ENCODE peak calls at places on chromosome 13, in five cellular contexts. W, G, R, S and B are unnamed samples.

GRCh38 chr13:73496711-73497110 is 437.9 kb downstream of the KLF5 start:
- DNase-seq in R (peak; percentile 66), G (no peak), W (peak; percentile 61), S (no peak), B (no peak)

GRCh38 chr13:42880241-42880640 is 98.9 kb downstream of the FAM216B start:
- DNase-seq in R (no peak), G (no peak), W (no peak), S (no peak), B (no peak)

GRCh38 chr13:42354246-42355117 is 82.5 kb downstream of the AKAP11 start:
- DNase-seq in G (no peak), S (no peak), R (no peak), W (peak; percentile 43), B (no peak)

GRCh38 chr13:42525035-42525504 is 48.9 kb upstream of the TNFSF11 start:
- DNase-seq in W (peak; percentile 83), G (no peak), S (no peak), R (peak; percentile 74), B (no peak)

GRCh38 chr13:57666554-57666953 is 35.0 kb downstream of the PCDH17 start:
- DNase-seq in G (no peak), R (no peak), W (no peak), S (no peak), B (no peak)

GRCh38 chr13:33283195-33283910 is 2.2 kb downstream of the STARD13 start:
- DNase-seq in S (no peak), W (no peak), G (no peak), R (no peak), B (no peak)

GRCh38 chr13:40518481-40518882 is 148.0 kb downstream of the FOXO1 start:
- DNase-seq in R (peak; percentile 62), S (no peak), W (no peak), G (no peak), B (no peak)

GRCh38 chr13:96821381-96821780 is 172.9 kb downstream of the OXGR1 start:
- DNase-seq in S (no peak), W (peak; percentile 9), R (no peak), G (no peak), B (no peak)

GRCh38 chr13:37701306-37701705 is 102.7 kb upstream of the POSTN start:
- DNase-seq in G (no peak), S (no peak), W (no peak), R (no peak), B (no peak)

GRCh38 chr13:40986328-40986856 is 32.7 kb downstream of the ELF1 start:
- DNase-seq in G (no peak), W (peak; percentile 71), R (no peak), S (no peak), B (no peak)

GRCh38 chr13:31236211-31236786 is 36.5 kb downstream of the B3GLCT start:
- DNase-seq in G (no peak), W (peak; percentile 51), S (no peak), R (no peak), B (peak; percentile 57)

GRCh38 chr13:47374741-47375140 is 477.9 kb upstream of the HTR2A start:
- DNase-seq in R (no peak), G (no peak), S (no peak), W (no peak), B (no peak)

GRCh38 chr13:44221657-44222056 is 152.0 kb upstream of the SERP2 start:
- DNase-seq in G (no peak), W (no peak), S (no peak), R (no peak), B (no peak)

GRCh38 chr13:32340917-32341316 is 25.6 kb downstream of the BRCA2 start:
- DNase-seq in R (no peak), W (no peak), G (no peak), S (no peak), B (no peak)

GRCh38 chr13:98174995-98175394 is 2.1 kb downstream of the RNF113B start:
- DNase-seq in S (no peak), W (no peak), R (no peak), G (no peak), B (no peak)

GRCh38 chr13:24267801-24268200 is 41.6 kb upstream of the C1QTNF9 start:
- DNase-seq in W (no peak), G (no peak), S (no peak), R (no peak), B (no peak)
- H3K4me3 ChIP-seq in W (no peak overlapping the region), G (peak overlapping the region; percentile 31), S (no peak overlapping the region), R (no peak overlapping the region), B (no peak overlapping the region)

GRCh38 chr13:112904436-112904960 is 64.5 kb upstream of the MCF2L start:
- DNase-seq in W (no peak), R (no peak), G (no peak), S (no peak), B (no peak)

GRCh38 chr13:112902669-112903068 is 66.3 kb upstream of the MCF2L start:
- DNase-seq in W (no peak), G (no peak), R (no peak), S (no peak), B (peak; percentile 68)

GRCh38 chr13:112903071-112903577 is 65.9 kb upstream of the MCF2L start:
- DNase-seq in S (no peak), R (no peak), W (no peak), G (no peak), B (peak; percentile 35)

GRCh38 chr13:112905086-112905485 is 63.9 kb upstream of the MCF2L start:
- DNase-seq in G (no peak), R (no peak), S (no peak), W (no peak), B (no peak)

GRCh38 chr13:112903606-112904195 is 65.3 kb upstream of the MCF2L start:
- DNase-seq in R (no peak), W (no peak), G (no peak), S (no peak), B (peak; percentile 19)
- H3K27me3 ChIP-seq in R (peaks cover 98% of the 10 kb centered on the region), W (no peaks in the 10 kb centered on the region), G (peaks cover 3% of the 10 kb centered on the region), S (peaks cover 39% of the 10 kb centered on the region), B (no peaks in the 10 kb centered on the region)

GRCh38 chr13:113220877-113221276 is 11.5 kb downstream of the CUL4A start:
- DNase-seq in R (no peak), G (peak; percentile 44), S (no peak), W (no peak), B (peak; percentile 70)

GRCh38 chr13:113220141-113220598 is 10.8 kb downstream of the CUL4A start:
- DNase-seq in S (peak; percentile 66), W (no peak), G (peak; percentile 47), R (no peak), B (no peak)

GRCh38 chr13:113225515-113225914 is 16.1 kb downstream of the CUL4A start:
- DNase-seq in G (no peak), R (no peak), W (no peak), S (no peak), B (no peak)

GRCh38 chr13:113226873-113227272 is 17.5 kb downstream of the CUL4A start:
- DNase-seq in R (no peak), G (no peak), S (no peak), W (no peak), B (no peak)

DNA sequence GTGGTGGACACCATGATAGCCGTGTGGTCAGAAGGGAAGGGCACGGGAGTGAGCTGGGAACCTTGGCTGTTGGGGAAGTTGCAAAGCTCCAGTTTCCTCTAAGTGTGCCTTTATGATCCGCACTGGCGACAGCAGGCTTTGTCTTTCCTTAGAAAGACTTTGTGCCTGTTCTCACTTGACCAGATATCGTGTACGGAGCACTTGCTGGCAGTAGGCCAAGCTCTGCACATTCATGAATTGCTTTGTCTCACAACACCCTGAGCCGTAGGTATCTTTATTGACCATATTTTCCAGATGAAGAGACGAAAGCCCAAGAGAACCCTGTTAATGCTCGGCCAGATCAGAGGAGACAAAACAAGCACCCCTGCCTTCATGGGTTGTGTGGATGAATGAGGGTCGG is 15.1 kb downstream of the CUL4A start:
- DNase-seq in S (no peak), R (no peak), W (no peak), G (no peak), B (no peak)
- H3K36me3 ChIP-seq in S (peaks cover 88% of the 10 kb centered on the region), R (peaks cover 28% of the 10 kb centered on the region), W (peaks cover 3% of the 10 kb centered on the region), G (peaks cover 6% of the 10 kb centered on the region), B (peaks cover 50% of the 10 kb centered on the region)

GRCh38 chr13:99657848-99658265 is 156.6 kb downstream of the TM9SF2 start:
- DNase-seq in W (no peak), S (no peak), R (no peak), G (peak; percentile 55), B (peak; percentile 67)
- H3K4me3 ChIP-seq in W (no peak overlapping the region), S (no peak overlapping the region), R (no peak overlapping the region), G (peak overlapping the region; percentile 60), B (peak overlapping the region; percentile 22)

DNA sequence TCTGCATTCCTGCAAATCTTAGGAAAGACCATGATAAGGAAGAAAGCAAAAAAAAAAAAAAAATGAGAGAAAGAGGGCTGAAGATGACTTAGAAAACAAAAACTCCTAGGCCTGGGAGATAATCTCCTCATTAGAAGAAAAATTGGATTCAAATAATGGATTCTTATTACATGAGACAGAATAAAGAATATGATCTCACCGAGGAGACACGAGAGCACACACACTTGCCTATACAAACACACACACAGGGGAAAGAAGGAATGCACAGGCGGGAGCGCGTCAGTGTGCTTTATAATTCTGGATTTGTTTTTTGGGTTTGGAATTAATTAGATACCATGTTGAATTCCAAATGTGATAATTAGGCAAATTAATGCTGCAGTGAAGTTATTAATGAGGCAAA is 36.0 kb upstream of the PCDH8 start:
- DNase-seq in R (no peak), W (no peak), G (no peak), S (no peak), B (no peak)
- H3K27me3 ChIP-seq in R (peaks cover 23% of the 10 kb centered on the region), W (no peaks in the 10 kb centered on the region), G (peaks cover 39% of the 10 kb centered on the region), S (no peaks in the 10 kb centered on the region), B (peaks cover 7% of the 10 kb centered on the region)

GRCh38 chr13:49521216-49521615 is 25.5 kb downstream of the PHF11 start:
- DNase-seq in R (no peak), W (no peak), S (no peak), G (no peak), B (no peak)

GRCh38 chr13:49528161-49528560 is 32.4 kb downstream of the PHF11 start:
- DNase-seq in S (no peak), G (no peak), W (no peak), R (no peak), B (no peak)

GRCh38 chr13:49530452-49530851 is 34.7 kb downstream of the PHF11 start:
- DNase-seq in W (no peak), S (no peak), R (no peak), G (no peak), B (no peak)

GRCh38 chr13:49527123-49527522 is 31.4 kb downstream of the PHF11 start:
- DNase-seq in R (no peak), W (no peak), S (no peak), G (peak; percentile 31), B (no peak)

GRCh38 chr13:49524740-49525501 is 29.2 kb downstream of the PHF11 start:
- DNase-seq in W (peak; percentile 11), S (no peak), G (no peak), R (no peak), B (no peak)
- H3K36me3 ChIP-seq in W (no peaks in the 10 kb centered on the region), S (no peaks in the 10 kb centered on the region), G (peaks cover 7% of the 10 kb centered on the region), R (no peaks in the 10 kb centered on the region), B (no peaks in the 10 kb centered on the region)